ENCODE peak calls at places on chromosomes 6 and 20, in four cellular contexts. A is left lung, X is ascending aorta, O is heart left ventricle. C is an unnamed sample.

GRCh38 chr6:159434410-159434809 is 258.6 kb downstream of the SOD2 start:
- DNase-seq in A (no peak), X (no peak), O (no peak), C (no peak)

GRCh38 chr20:21234816-21235215 is 68.3 kb upstream of the XRN2 start:
- DNase-seq in A (no peak), X (no peak), O (no peak), C (no peak)

GRCh38 chr6:46005254-46005653 is 10.4 kb downstream of the CLIC5 start:
- DNase-seq in A (no peak), X (no peak), O (no peak), C (no peak)

GRCh38 chr6:33672808-33673207 is 38.7 kb downstream of the UQCC2 start:
- DNase-seq in A (no peak), X (peak; percentile 79), O (peak; percentile 95), C (peak; percentile 94)

GRCh38 chr6:16559091-16559490 is 202.2 kb downstream of the ATXN1 start:
- DNase-seq in A (no peak), X (no peak), O (no peak), C (no peak)

GRCh38 chr6:38508894-38509293 is 130.8 kb downstream of the BTBD9 start:
- DNase-seq in A (no peak), X (no peak), O (no peak), C (no peak)

GRCh38 chr6:142773324-142773723 is 171.7 kb downstream of the HIVEP2 start:
- DNase-seq in A (no peak), X (no peak), O (no peak), C (no peak)

GRCh38 chr20:47265984-47266383 is 90.5 kb downstream of the ZMYND8 start:
- DNase-seq in A (no peak), X (no peak), O (no peak), C (no peak)

GRCh38 chr20:4329232-4329631 is 313.9 kb upstream of the RNF24 start:
- DNase-seq in A (no peak), X (no peak), O (no peak), C (no peak)

GRCh38 chr20:4488407-4489339 is 233.0 kb upstream of the PRND start:
- DNase-seq in A (no peak), X (peak; percentile 71), O (no peak), C (no peak)

GRCh38 chr6:169587992-169588391 is 113.8 kb downstream of the WDR27 start:
- DNase-seq in A (no peak), X (no peak), O (no peak), C (no peak)

GRCh38 chr6:13694562-13694961 is 17.1 kb downstream of the RANBP9 start:
- DNase-seq in A (no peak), X (no peak), O (no peak), C (no peak)

GRCh38 chr6:35640017-35640664 is 48.6 kb downstream of the FKBP5 start:
- DNase-seq in A (no peak), X (no peak), O (no peak), C (no peak)

GRCh38 chr6:122735618-122736017 is 43.9 kb upstream of the FABP7 start:
- DNase-seq in A (no peak), X (no peak), O (no peak), C (no peak)

GRCh38 chr6:168032383-168032760 is 34.9 kb downstream of the KIF25 start:
- DNase-seq in A (no peak), X (no peak), O (no peak), C (no peak)

GRCh38 chr6:164665328-164665727 is 644.1 kb downstream of the C6orf118 start:
- DNase-seq in A (no peak), X (no peak), O (no peak), C (no peak)

GRCh38 chr6:68723128-68723527 is 88.0 kb downstream of the ADGRB3 start:
- DNase-seq in A (no peak), X (no peak), O (no peak), C (no peak)

GRCh38 chr6:90758741-90759140 is 171.9 kb upstream of the MAP3K7 start:
- DNase-seq in A (no peak), X (no peak), O (no peak), C (no peak)

GRCh38 chr20:34872604-34873224 is at the start of gene GGT7:
- DNase-seq in A (peak; percentile 96), X (peak; percentile 90), O (peak; percentile 87), C (peak; percentile 94)

GRCh38 chr6:40986364-40986763 is 52.7 kb downstream of the UNC5CL start:
- DNase-seq in A (no peak), X (no peak), O (no peak), C (no peak)

GRCh38 chr6:35089935-35090505 is 51.1 kb downstream of the TCP11 start:
- DNase-seq in A (no peak), X (peak; percentile 78), O (no peak), C (no peak)

GRCh38 chr6:140462495-140463311 is 1088.3 kb upstream of the CITED2 start:
- DNase-seq in A (no peak), X (no peak), O (no peak), C (no peak)

GRCh38 chr6:45822269-45822812 is 193.3 kb downstream of the CLIC5 start:
- DNase-seq in A (no peak), X (no peak), O (no peak), C (no peak)

GRCh38 chr20:44068780-44069191 is 118.2 kb downstream of the JPH2 start:
- DNase-seq in A (peak; percentile 85), X (peak; percentile 64), O (peak; percentile 26), C (peak; percentile 72)

GRCh38 chr6:126167726-126168125 is 172.2 kb upstream of the CENPW start:
- DNase-seq in A (no peak), X (no peak), O (no peak), C (no peak)

GRCh38 chr6:148720371-148720770 is 26.5 kb upstream of the UST start:
- DNase-seq in A (no peak), X (no peak), O (no peak), C (no peak)

GRCh38 chr6:167682546-167683027 is 144.1 kb upstream of the AFDN start:
- DNase-seq in A (no peak), X (no peak), O (peak; percentile 18), C (no peak)

GRCh38 chr6:68575765-68576439 is 59.2 kb upstream of the ADGRB3 start:
- DNase-seq in A (peak; percentile 61), X (peak; percentile 60), O (no peak), C (no peak)

GRCh38 chr6:100234625-100235024 is 230.1 kb downstream of the SIM1 start:
- DNase-seq in A (no peak), X (no peak), O (no peak), C (no peak)

GRCh38 chr6:116512155-116512559 is 718 bp downstream of the CALHM5 start:
- DNase-seq in A (no peak), X (no peak), O (no peak), C (no peak)

GRCh38 chr6:125742024-125742423 is 7.4 kb upstream of the HEY2 start:
- DNase-seq in A (no peak), X (no peak), O (no peak), C (no peak)

GRCh38 chr6:91273729-91274128 is 686.9 kb upstream of the MAP3K7 start:
- DNase-seq in A (no peak), X (no peak), O (peak; percentile 71), C (peak; percentile 73)

DNA sequence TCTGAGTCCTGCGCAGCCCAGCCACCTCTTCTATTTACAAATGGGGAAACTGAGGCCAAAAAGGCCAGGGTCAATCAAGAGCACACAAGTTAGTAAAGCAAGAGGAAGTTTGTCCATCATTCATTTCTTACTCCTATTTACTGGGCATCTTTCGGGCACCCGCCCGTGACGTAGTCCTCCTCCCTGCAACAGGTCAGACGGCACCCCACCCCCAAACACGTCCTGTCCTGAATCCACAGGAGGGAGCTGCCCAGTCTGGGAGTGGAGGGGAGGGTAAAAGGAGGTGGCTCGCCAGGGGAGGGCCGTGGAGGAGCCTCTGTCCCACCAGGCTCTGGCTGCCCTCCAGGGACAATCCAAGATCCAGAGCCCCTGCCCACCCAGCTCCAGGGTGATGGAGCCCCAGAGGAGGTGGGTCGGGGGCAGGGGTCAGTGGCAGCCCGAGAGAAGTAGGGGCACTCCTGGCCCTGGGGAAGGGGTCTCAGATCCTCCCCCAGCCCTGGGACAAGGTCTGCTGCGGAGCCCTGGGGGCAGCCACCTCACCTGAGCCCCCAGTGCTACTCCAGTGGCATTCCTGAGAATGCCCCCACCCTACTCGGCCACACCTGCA is 2.5 kb upstream of the LAMA5 start:
- DNase-seq in A (no peak), X (no peak), O (no peak), C (peak; percentile 48)
- H3K4me1 ChIP-seq in A (peaks cover 35% of the 10 kb centered on the region), X (peaks cover 39% of the 10 kb centered on the region), O (peaks cover 54% of the 10 kb centered on the region), C (peaks cover 2% of the 10 kb centered on the region)

GRCh38 chr20:62530643-62531032 is 54.8 kb upstream of the GATA5 start:
- DNase-seq in A (no peak), X (no peak), O (no peak), C (no peak)
- H3K4me3 ChIP-seq in A (no peak overlapping the region), X (no peak overlapping the region), O (no peak overlapping the region), C (no peak overlapping the region)

GRCh38 chr6:155040154-155040553 is 45.0 kb downstream of the TIAM2 start:
- DNase-seq in A (no peak), X (no peak), O (no peak), C (no peak)
- H3K27ac ChIP-seq in A (no peak overlapping the region), X (no peak overlapping the region), O (no peak overlapping the region), C (no peak overlapping the region)

GRCh38 chr6:4896401-4896800 is 107.4 kb downstream of the RPP40 start:
- DNase-seq in A (no peak), X (no peak), O (no peak), C (no peak)
- H3K4me1 ChIP-seq in A (no peaks in the 10 kb centered on the region), X (no peaks in the 10 kb centered on the region), O (no peaks in the 10 kb centered on the region), C (no peaks in the 10 kb centered on the region)

DNA sequence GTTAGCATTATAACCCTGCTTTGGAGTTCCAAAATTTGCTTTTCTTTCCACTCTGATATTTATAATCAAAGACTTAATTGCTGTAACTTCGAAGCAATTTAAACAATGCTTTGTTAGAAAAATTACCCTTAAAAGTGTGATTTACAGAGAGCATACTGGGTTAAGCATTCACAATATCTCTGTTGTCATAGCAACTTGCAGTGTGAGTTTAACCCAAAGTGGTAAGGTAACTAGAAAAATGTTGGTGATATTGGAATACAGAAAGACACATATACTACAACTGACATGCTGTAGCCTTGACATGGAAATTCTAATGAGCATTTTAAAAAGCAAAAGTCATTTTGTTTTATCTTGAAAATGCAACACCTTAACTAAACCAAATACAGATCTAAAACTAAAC is 70.4 kb upstream of the SMLR1 start:
- DNase-seq in A (no peak), X (no peak), O (no peak), C (no peak)
- H3K4me3 ChIP-seq in A (no peak overlapping the region), X (no peak overlapping the region), O (no peak overlapping the region), C (no peak overlapping the region)

GRCh38 chr6:94894300-94894699 is 683.0 kb upstream of the MANEA start:
- DNase-seq in A (no peak), X (no peak), O (no peak), C (no peak)
- H3K27ac ChIP-seq in A (no peak overlapping the region), X (no peak overlapping the region), O (no peak overlapping the region), C (no peak overlapping the region)

GRCh38 chr6:131822119-131822518 is 14.3 kb downstream of the ENPP1 start:
- DNase-seq in A (no peak), X (no peak), O (no peak), C (no peak)
- H3K4me1 ChIP-seq in A (no peaks in the 10 kb centered on the region), X (no peaks in the 10 kb centered on the region), O (no peaks in the 10 kb centered on the region), C (peaks cover 2% of the 10 kb centered on the region)

GRCh38 chr6:112469306-112469705 is 122.2 kb downstream of the RFPL4B start:
- DNase-seq in A (no peak), X (no peak), O (no peak), C (no peak)
- H3K4me3 ChIP-seq in A (no peak overlapping the region), X (no peak overlapping the region), O (no peak overlapping the region), C (no peak overlapping the region)